ENCODE peak calls at places on chromosomes 4 and X, in seven cellular contexts. One of them, this sample, is unnamed.

GRCh38 chrX:49919617-49920016 is 2.8 kb upstream of the CLCN5 start:
- DNase-seq in K562: peak
- DNase-seq in H1: peak
- DNase-seq in SK-N-SH: peak
- DNase-seq in GM12878: no peak
- DNase-seq in T47D: peak
- DNase-seq in HCT116: no peak
- DNase-seq in this sample: peak

GRCh38 chr4:106795326-106795725 is 240.8 kb downstream of the DKK2 start:
- DNase-seq in T47D: no peak
- DNase-seq in HCT116: no peak
- DNase-seq in K562: no peak
- DNase-seq in SK-N-SH: no peak
- DNase-seq in GM12878: no peak
- DNase-seq in H1: no peak
- DNase-seq in this sample: no peak

GRCh38 chr4:138182838-138183426 is 59.2 kb downstream of the SLC7A11 start:
- DNase-seq in GM12878: no peak
- DNase-seq in SK-N-SH: peak
- DNase-seq in HCT116: peak
- DNase-seq in K562: peak
- DNase-seq in T47D: peak
- DNase-seq in H1: no peak
- DNase-seq in this sample: peak

GRCh38 chr4:154618708-154619315 is 6.4 kb upstream of the FGG start:
- DNase-seq in GM12878: peak
- DNase-seq in H1: peak
- DNase-seq in HCT116: peak
- DNase-seq in T47D: peak
- DNase-seq in SK-N-SH: peak
- DNase-seq in K562: no peak
- DNase-seq in this sample: peak

GRCh38 chr4:158170691-158171455 is 2.0 kb downstream of the GASK1B start:
- DNase-seq in T47D: peak
- DNase-seq in SK-N-SH: no peak
- DNase-seq in HCT116: no peak
- DNase-seq in K562: peak
- DNase-seq in GM12878: no peak
- DNase-seq in H1: peak
- DNase-seq in this sample: peak

GRCh38 chr4:26909369-26909768 is 48.7 kb downstream of the STIM2 start:
- DNase-seq in H1: no peak
- DNase-seq in HCT116: no peak
- DNase-seq in SK-N-SH: no peak
- DNase-seq in GM12878: no peak
- DNase-seq in K562: no peak
- DNase-seq in T47D: no peak
- DNase-seq in this sample: no peak

GRCh38 chr4:145289403-145290076 is 109.2 kb upstream of the OTUD4 start:
- DNase-seq in SK-N-SH: no peak
- DNase-seq in K562: no peak
- DNase-seq in T47D: no peak
- DNase-seq in HCT116: no peak
- DNase-seq in GM12878: no peak
- DNase-seq in H1: no peak
- DNase-seq in this sample: no peak

GRCh38 chrX:372856-373640 is 13.7 kb downstream of the PPP2R3B start:
- DNase-seq in H1: no peak
- DNase-seq in K562: no peak
- DNase-seq in GM12878: no peak
- DNase-seq in SK-N-SH: no peak
- DNase-seq in T47D: no peak
- DNase-seq in HCT116: no peak
- DNase-seq in this sample: no peak

GRCh38 chr4:106690487-106690886 is 321.9 kb upstream of the GIMD1 start:
- DNase-seq in K562: no peak
- DNase-seq in SK-N-SH: no peak
- DNase-seq in T47D: peak
- DNase-seq in GM12878: no peak
- DNase-seq in H1: no peak
- DNase-seq in HCT116: no peak
- DNase-seq in this sample: no peak

GRCh38 chr4:31360786-31361185 is 640.6 kb downstream of the PCDH7 start:
- DNase-seq in K562: no peak
- DNase-seq in HCT116: no peak
- DNase-seq in GM12878: no peak
- DNase-seq in SK-N-SH: no peak
- DNase-seq in H1: no peak
- DNase-seq in T47D: no peak
- DNase-seq in this sample: no peak

GRCh38 chr4:94889961-94890360 is 132.2 kb downstream of the BMPR1B start:
- DNase-seq in SK-N-SH: no peak
- DNase-seq in HCT116: no peak
- DNase-seq in H1: no peak
- DNase-seq in GM12878: no peak
- DNase-seq in T47D: no peak
- DNase-seq in K562: no peak
- DNase-seq in this sample: no peak

GRCh38 chr4:13546855-13547562 is 2.7 kb upstream of the NKX3-2 start:
- DNase-seq in H1: peak
- DNase-seq in HCT116: no peak
- DNase-seq in SK-N-SH: peak
- DNase-seq in GM12878: no peak
- DNase-seq in T47D: no peak
- DNase-seq in K562: no peak
- DNase-seq in this sample: no peak

GRCh38 chr4:6989331-6989923 is 53.7 kb upstream of the TADA2B start:
- DNase-seq in H1: no peak
- DNase-seq in HCT116: no peak
- DNase-seq in SK-N-SH: no peak
- DNase-seq in GM12878: no peak
- DNase-seq in T47D: peak
- DNase-seq in K562: no peak
- DNase-seq in this sample: no peak

GRCh38 chr4:153143527-153144348 is 60.5 kb upstream of the TRIM2 start:
- DNase-seq in T47D: no peak
- DNase-seq in HCT116: peak
- DNase-seq in H1: no peak
- DNase-seq in GM12878: no peak
- DNase-seq in K562: no peak
- DNase-seq in SK-N-SH: peak
- DNase-seq in this sample: no peak

GRCh38 chrX:24125028-24125612 is 24.4 kb upstream of the ZFX start:
- DNase-seq in K562: no peak
- DNase-seq in HCT116: no peak
- DNase-seq in T47D: no peak
- DNase-seq in GM12878: no peak
- DNase-seq in H1: no peak
- DNase-seq in SK-N-SH: no peak
- DNase-seq in this sample: no peak

GRCh38 chrX:24124227-24124799 is 25.2 kb upstream of the ZFX start:
- DNase-seq in SK-N-SH: no peak
- DNase-seq in GM12878: no peak
- DNase-seq in T47D: no peak
- DNase-seq in K562: no peak
- DNase-seq in H1: no peak
- DNase-seq in HCT116: no peak
- DNase-seq in this sample: no peak
- TF ChIP-seq JUND in SK-N-SH: no peak
- TF ChIP-seq JUND in GM12878: no peak
- TF ChIP-seq JUND in T47D: no peak
- TF ChIP-seq JUND in K562: no peak
- TF ChIP-seq JUND in H1: no peak
- TF ChIP-seq JUND in HCT116: no peak
- TF ChIP-seq JUND in this sample: no peak

DNA sequence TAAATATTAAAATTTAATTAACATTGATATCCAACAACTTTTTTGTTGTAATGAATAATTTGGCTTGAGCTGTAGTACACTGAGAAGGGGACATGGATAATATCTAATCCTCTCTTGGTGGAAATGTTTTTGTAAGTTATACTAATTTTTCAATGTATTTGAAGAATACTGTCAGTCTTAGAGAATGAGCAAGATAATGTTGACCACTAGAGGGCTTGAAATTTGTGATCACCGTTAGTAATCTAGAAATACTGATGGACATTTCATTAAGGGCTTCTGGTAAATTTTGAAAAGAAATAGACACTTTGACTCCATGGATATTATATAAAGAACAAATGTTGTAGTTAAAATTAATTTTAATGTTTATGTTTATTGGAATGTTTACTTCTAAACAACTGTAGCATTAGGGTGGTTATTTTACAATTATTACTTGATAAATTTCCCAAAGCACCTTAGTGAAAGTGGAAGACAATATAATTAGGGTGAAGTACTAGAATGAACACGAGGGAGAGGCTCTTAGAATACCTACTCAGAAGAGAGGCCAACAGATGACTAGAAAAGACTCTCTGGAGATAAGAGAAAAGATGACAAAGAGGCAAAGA is 20.0 kb upstream of the CAMK2D start:
- DNase-seq in HCT116: no peak
- DNase-seq in GM12878: no peak
- DNase-seq in K562: no peak
- DNase-seq in H1: no peak
- DNase-seq in T47D: peak
- DNase-seq in SK-N-SH: peak
- DNase-seq in this sample: no peak
- TF ChIP-seq JUND in HCT116: no peak
- TF ChIP-seq JUND in GM12878: no peak
- TF ChIP-seq JUND in K562: no peak
- TF ChIP-seq JUND in H1: no peak
- TF ChIP-seq JUND in T47D: no peak
- TF ChIP-seq JUND in SK-N-SH: no peak
- TF ChIP-seq JUND in this sample: no peak

GRCh38 chrX:153794897-153795816 is 689 bp downstream of the SSR4 start:
- DNase-seq in H1: no peak
- DNase-seq in K562: peak
- DNase-seq in GM12878: no peak
- DNase-seq in HCT116: no peak
- DNase-seq in T47D: no peak
- DNase-seq in SK-N-SH: no peak
- DNase-seq in this sample: no peak
- TF ChIP-seq JUND in H1: no peak
- TF ChIP-seq JUND in K562: no peak
- TF ChIP-seq JUND in GM12878: no peak
- TF ChIP-seq JUND in HCT116: no peak
- TF ChIP-seq JUND in T47D: no peak
- TF ChIP-seq JUND in SK-N-SH: no peak
- TF ChIP-seq JUND in this sample: no peak

GRCh38 chr4:141307241-141307689 is 86.6 kb downstream of the ZNF330 start:
- DNase-seq in T47D: peak
- DNase-seq in K562: peak
- DNase-seq in HCT116: peak
- DNase-seq in SK-N-SH: peak
- DNase-seq in GM12878: peak
- DNase-seq in H1: peak
- DNase-seq in this sample: peak
- TF ChIP-seq JUND in T47D: no peak
- TF ChIP-seq JUND in K562: no peak
- TF ChIP-seq JUND in HCT116: no peak
- TF ChIP-seq JUND in SK-N-SH: no peak
- TF ChIP-seq JUND in GM12878: peak
- TF ChIP-seq JUND in H1: no peak
- TF ChIP-seq JUND in this sample: no peak

DNA sequence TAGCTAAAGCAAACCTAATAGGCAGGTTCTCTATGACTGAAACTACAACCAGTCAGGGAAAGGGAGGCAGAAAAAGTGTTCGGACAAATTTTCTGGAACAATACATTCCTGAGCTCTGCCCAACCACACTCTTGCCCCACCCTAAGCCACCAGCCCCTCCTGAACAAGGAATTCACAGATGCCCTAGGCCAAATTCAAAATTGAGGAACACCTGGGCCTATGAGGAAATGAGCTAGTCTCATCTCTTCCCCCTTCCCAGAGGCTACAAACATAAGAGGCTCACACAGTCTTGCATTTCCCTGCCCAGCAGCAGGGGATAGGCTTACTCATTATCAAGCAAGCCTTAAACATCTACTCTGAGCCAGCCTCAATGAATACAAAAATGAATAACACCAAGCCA is 284.7 kb downstream of the ZNF674 start:
- DNase-seq in HCT116: no peak
- DNase-seq in GM12878: no peak
- DNase-seq in H1: no peak
- DNase-seq in T47D: peak
- DNase-seq in SK-N-SH: no peak
- DNase-seq in K562: no peak
- DNase-seq in this sample: no peak
- TF ChIP-seq JUND in HCT116: no peak
- TF ChIP-seq JUND in GM12878: no peak
- TF ChIP-seq JUND in H1: no peak
- TF ChIP-seq JUND in T47D: no peak
- TF ChIP-seq JUND in SK-N-SH: no peak
- TF ChIP-seq JUND in K562: no peak
- TF ChIP-seq JUND in this sample: no peak

DNA sequence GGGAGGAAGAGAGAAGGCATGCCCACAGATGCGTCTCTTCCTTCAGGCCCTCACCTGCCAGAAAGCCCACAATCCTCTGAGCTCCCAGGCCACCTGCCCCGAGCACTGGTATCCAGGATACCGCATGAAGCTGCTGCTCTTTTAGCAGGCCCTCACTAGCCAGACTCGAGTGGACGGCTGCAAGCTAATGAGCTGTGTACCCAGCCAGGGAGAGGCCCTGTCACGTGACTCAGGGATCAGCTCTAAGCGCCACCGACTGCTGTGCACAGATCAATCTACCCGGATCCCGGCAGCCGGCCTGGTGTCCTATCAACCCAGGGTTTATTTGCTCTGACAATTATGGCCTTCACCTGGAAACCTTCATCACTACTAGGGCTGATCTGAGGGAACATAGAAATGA is 39.0 kb downstream of the BCOR start:
- DNase-seq in T47D: no peak
- DNase-seq in GM12878: no peak
- DNase-seq in H1: no peak
- DNase-seq in HCT116: no peak
- DNase-seq in K562: no peak
- DNase-seq in SK-N-SH: no peak
- DNase-seq in this sample: no peak
- TF ChIP-seq JUND in T47D: no peak
- TF ChIP-seq JUND in GM12878: no peak
- TF ChIP-seq JUND in H1: no peak
- TF ChIP-seq JUND in HCT116: no peak
- TF ChIP-seq JUND in K562: no peak
- TF ChIP-seq JUND in SK-N-SH: no peak
- TF ChIP-seq JUND in this sample: no peak

DNA sequence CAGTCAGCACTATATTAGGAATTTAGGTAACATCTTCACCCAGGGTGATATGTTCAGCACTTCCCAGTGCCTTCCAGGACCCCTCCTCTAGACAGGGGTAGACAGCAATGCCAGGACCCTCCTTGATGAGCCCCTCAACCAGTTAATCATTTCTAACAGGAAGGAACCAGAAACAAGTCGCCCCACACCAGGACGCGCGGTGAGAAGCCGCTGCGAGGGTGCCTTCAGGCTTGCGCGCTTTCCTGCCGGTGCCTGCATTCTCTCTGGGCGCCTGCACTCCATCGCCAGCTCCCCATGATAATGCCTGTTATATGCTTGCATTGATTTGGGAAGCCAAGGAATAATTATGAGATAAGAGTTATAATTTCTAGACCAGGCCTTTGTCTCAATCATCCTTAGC is 116.0 kb downstream of the ENPP6 start:
- DNase-seq in H1: no peak
- DNase-seq in GM12878: no peak
- DNase-seq in SK-N-SH: peak
- DNase-seq in K562: no peak
- DNase-seq in T47D: no peak
- DNase-seq in HCT116: no peak
- DNase-seq in this sample: no peak
- TF ChIP-seq JUND in H1: no peak
- TF ChIP-seq JUND in GM12878: no peak
- TF ChIP-seq JUND in SK-N-SH: no peak
- TF ChIP-seq JUND in K562: no peak
- TF ChIP-seq JUND in T47D: no peak
- TF ChIP-seq JUND in HCT116: no peak
- TF ChIP-seq JUND in this sample: no peak